ENCODE peak calls at places on chromosomes 16 and 17, in five cellular contexts. J, N, Q, Y and P are unnamed samples.

GRCh38 chr17:74429604-74430384 is 2.1 kb upstream of the GPRC5C start:
- DNase-seq in J (peak; percentile 76), N (peak; percentile 49), Q (no peak), Y (no peak), P (no peak)

GRCh38 chr16:11676799-11677198 is 8.5 kb downstream of the SNN start:
- DNase-seq in J (peak; percentile 76), N (no peak), Q (no peak), Y (no peak), P (no peak)

GRCh38 chr17:78034429-78035091 is 76.1 kb downstream of the TNRC6C start:
- DNase-seq in J (no peak), N (no peak), Q (no peak), Y (peak; percentile 45), P (peak; percentile 34)

GRCh38 chr17:77857306-77857555 is 101.3 kb upstream of the TNRC6C start:
- DNase-seq in J (no peak), N (no peak), Q (no peak), Y (no peak), P (no peak)

GRCh38 chr17:10429416-10430045 is 7.8 kb upstream of the MYH8 start:
- DNase-seq in J (no peak), N (no peak), Q (no peak), Y (peak; percentile 35), P (peak; percentile 2)

GRCh38 chr17:50397919-50398285 is 579 bp upstream of the LRRC59 start:
- DNase-seq in J (no peak), N (no peak), Q (no peak), Y (no peak), P (no peak)

GRCh38 chr16:87043273-87044030 is 273.7 kb downstream of the C16orf95 start:
- DNase-seq in J (no peak), N (no peak), Q (no peak), Y (peak; percentile 8), P (peak; percentile 32)

GRCh38 chr17:29116652-29117439 is 63.4 kb downstream of the MYO18A start:
- DNase-seq in J (peak; percentile 54), N (peak; percentile 88), Q (peak; percentile 83), Y (peak; percentile 53), P (peak; percentile 66)

GRCh38 chr17:57305918-57306317 is 49.6 kb downstream of the MSI2 start:
- DNase-seq in J (no peak), N (no peak), Q (no peak), Y (no peak), P (no peak)

GRCh38 chr17:57016764-57017116 is 38.8 kb downstream of the SCPEP1 start:
- DNase-seq in J (peak; percentile 87), N (no peak), Q (no peak), Y (peak; percentile 34), P (peak; percentile 95)

GRCh38 chr16:66273644-66274334 is 92.7 kb upstream of the CDH5 start:
- DNase-seq in J (no peak), N (no peak), Q (no peak), Y (peak; percentile 53), P (peak; percentile 45)

GRCh38 chr16:28912558-28912957 is 12.5 kb downstream of the RABEP2 start:
- DNase-seq in J (no peak), N (no peak), Q (no peak), Y (no peak), P (no peak)

GRCh38 chr17:48770954-48771353 is 42.4 kb upstream of the HOXB13 start:
- DNase-seq in J (no peak), N (no peak), Q (no peak), Y (peak; percentile 8), P (no peak)

GRCh38 chr17:59786536-59787319 is 79.3 kb downstream of the VMP1 start:
- DNase-seq in J (peak; percentile 90), N (peak; percentile 15), Q (no peak), Y (peak; percentile 100), P (peak; percentile 100)
- H3K4me3 ChIP-seq in J (peak overlapping the region; percentile 6), N (no peak overlapping the region), Q (peak overlapping the region; percentile 19), Y (no peak overlapping the region), P (no peak overlapping the region)

DNA sequence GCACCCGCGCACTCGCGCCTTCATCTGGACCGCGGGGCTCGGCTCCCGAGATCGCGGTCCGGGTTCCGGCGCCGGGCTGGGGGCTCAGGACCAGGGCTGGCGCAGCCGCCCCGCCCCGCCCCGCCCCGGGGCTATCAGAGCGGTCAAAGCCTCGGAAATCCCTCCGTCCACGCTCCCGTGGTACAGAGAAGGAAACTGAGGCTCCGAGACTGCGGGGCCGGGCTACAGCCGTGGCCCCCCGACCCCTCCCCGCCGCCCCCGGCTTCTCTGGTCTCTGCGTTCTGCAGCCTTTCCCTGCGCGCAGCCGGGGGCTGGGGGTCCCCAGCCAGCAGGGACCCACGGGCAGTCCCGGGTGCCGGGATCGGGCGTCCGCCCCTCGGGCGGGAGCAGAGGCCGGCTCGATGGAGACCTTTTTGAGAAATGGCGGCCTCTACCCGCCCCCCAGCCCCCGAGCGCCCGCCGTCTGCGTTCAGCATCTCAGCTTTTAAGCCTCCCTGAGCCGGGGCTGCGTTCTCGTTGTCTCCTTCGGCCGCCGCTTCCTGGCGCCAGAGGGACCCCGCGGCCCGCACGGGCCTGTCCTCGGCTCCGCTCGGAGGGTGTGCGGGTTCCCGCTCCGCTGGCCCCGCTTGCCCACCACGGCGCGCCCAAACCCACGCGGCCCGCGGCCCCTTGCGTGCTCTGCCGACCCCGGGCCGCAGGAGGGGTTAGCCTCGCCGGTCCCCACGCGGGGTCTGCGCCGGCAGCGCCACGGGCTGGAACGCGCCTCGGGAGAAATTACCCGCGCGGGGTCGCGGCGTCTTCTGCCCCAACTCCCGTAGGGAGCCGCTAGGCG is 1.5 kb upstream of the NPTX1 start:
- DNase-seq in J (no peak), N (peak; percentile 91), Q (no peak), Y (peak; percentile 32), P (peak; percentile 36)
- TF ChIP-seq CTCF in J (peak; percentile 47), N (peak; percentile 64), Q (peak; percentile 57), Y (peak; percentile 52), P (peak; percentile 69)

GRCh38 chr17:40110457-40110856 is 10.1 kb upstream of the NR1D1 start:
- DNase-seq in J (no peak), N (no peak), Q (no peak), Y (no peak), P (no peak)

GRCh38 chr17:40112718-40113109 is 9.1 kb upstream of the MSL1 start:
- DNase-seq in J (no peak), N (no peak), Q (no peak), Y (no peak), P (no peak)

GRCh38 chr17:40110026-40110425 is 9.6 kb upstream of the NR1D1 start:
- DNase-seq in J (no peak), N (peak; percentile 89), Q (no peak), Y (no peak), P (no peak)

GRCh38 chr17:40112191-40112590 is 9.6 kb upstream of the MSL1 start:
- DNase-seq in J (no peak), N (no peak), Q (no peak), Y (no peak), P (no peak)

GRCh38 chr17:40111221-40112128 is 10.3 kb upstream of the MSL1 start:
- DNase-seq in J (peak; percentile 90), N (peak; percentile 93), Q (peak; percentile 91), Y (peak; percentile 98), P (peak; percentile 91)
- H3K4me3 ChIP-seq in J (no peak overlapping the region), N (no peak overlapping the region), Q (peak overlapping the region; percentile 66), Y (peak overlapping the region; percentile 36), P (no peak overlapping the region)

GRCh38 chr17:13599168-13599577 is 2.6 kb downstream of the HS3ST3A1 start:
- DNase-seq in J (no peak), N (no peak), Q (no peak), Y (no peak), P (peak; percentile 35)

GRCh38 chr17:13599808-13600398 is 1.8 kb downstream of the HS3ST3A1 start:
- DNase-seq in J (no peak), N (no peak), Q (no peak), Y (no peak), P (peak; percentile 52)

GRCh38 chr17:13598353-13599167 is 3.2 kb downstream of the HS3ST3A1 start:
- DNase-seq in J (no peak), N (peak; percentile 13), Q (no peak), Y (no peak), P (peak; percentile 56)

GRCh38 chr17:13596241-13596941 is 5.3 kb downstream of the HS3ST3A1 start:
- DNase-seq in J (no peak), N (no peak), Q (no peak), Y (no peak), P (peak; percentile 14)

GRCh38 chr17:13597723-13598347 is 3.9 kb downstream of the HS3ST3A1 start:
- DNase-seq in J (peak; percentile 12), N (peak; percentile 65), Q (no peak), Y (peak; percentile 65), P (peak; percentile 78)
- TF ChIP-seq CTCF in J (peak; percentile 63), N (peak; percentile 84), Q (peak; percentile 68), Y (peak; percentile 75), P (peak; percentile 63)